ENCODE peak calls at places on chromosomes 6 and 20, in six cellular contexts. U is A549, H is GM12878, W is IMR-90, B is HepG2, X is K562. D is an unnamed sample.

GRCh38 chr20:17614812-17615644 is 45.2 kb downstream of the DSTN start:
- DNase-seq in X (no peak), U (no peak), W (no peak), H (no peak), B (no peak), D (no peak)

GRCh38 chr6:87104657-87105056 is 9.8 kb upstream of the CGA start:
- DNase-seq in U (no peak), W (no peak), H (no peak), X (no peak), B (no peak), D (no peak)

GRCh38 chr6:133289733-133290306 is 48.7 kb downstream of the EYA4 start:
- DNase-seq in W (no peak), B (no peak), H (no peak), U (no peak), X (no peak), D (no peak)

GRCh38 chr20:33908351-33908750 is 85.4 kb upstream of the RALY start:
- DNase-seq in U (no peak), X (no peak), H (no peak), W (peak; percentile 28), B (no peak), D (no peak)

GRCh38 chr6:37324131-37325033 is 29.4 kb upstream of the RNF8 start:
- DNase-seq in B (no peak), H (no peak), W (peak; percentile 70), X (no peak), U (no peak), D (no peak)

GRCh38 chr6:101083533-101084172 is 202.5 kb upstream of the ASCC3 start:
- DNase-seq in U (peak; percentile 90), W (peak; percentile 79), X (no peak), H (no peak), B (peak; percentile 9), D (no peak)

GRCh38 chr6:14316911-14317535 is 199.5 kb downstream of the CD83 start:
- DNase-seq in W (no peak), U (no peak), H (no peak), X (no peak), B (no peak), D (no peak)

GRCh38 chr6:113813207-113813606 is 43.9 kb upstream of the MARCKS start:
- DNase-seq in H (no peak), X (no peak), U (no peak), W (peak; percentile 86), B (no peak), D (no peak)

GRCh38 chr20:3889489-3890409 is 562 bp downstream of the PANK2 start:
- DNase-seq in W (no peak), X (peak; percentile 69), B (peak; percentile 33), U (peak; percentile 37), H (no peak), D (no peak)

GRCh38 chr20:50536333-50536732 is 26.1 kb downstream of the PTPN1 start:
- DNase-seq in X (no peak), B (no peak), H (no peak), W (no peak), U (no peak), D (no peak)

GRCh38 chr6:155188707-155189496 is 74.9 kb upstream of the CLDN20 start:
- DNase-seq in B (peak; percentile 27), W (peak; percentile 100), U (no peak), X (no peak), H (no peak), D (no peak)

GRCh38 chr6:152975204-152975915 is 7.5 kb downstream of the FBXO5 start:
- DNase-seq in U (no peak), X (no peak), B (no peak), W (no peak), H (no peak), D (no peak)

GRCh38 chr6:106658469-106658868 is 29.1 kb downstream of the QRSL1 start:
- DNase-seq in B (no peak), H (no peak), U (peak; percentile 10), X (no peak), W (peak; percentile 5), D (no peak)

GRCh38 chr20:10047427-10047826 is 12.6 kb downstream of the ANKEF1 start:
- DNase-seq in B (peak; percentile 39), X (peak; percentile 16), W (peak; percentile 1), U (peak; percentile 53), H (no peak), D (peak; percentile 33)

GRCh38 chr6:133314951-133315350 is 73.8 kb downstream of the EYA4 start:
- DNase-seq in H (no peak), W (no peak), X (no peak), U (no peak), B (no peak), D (no peak)

GRCh38 chr20:34302312-34302722 is 838 bp downstream of the AHCY start:
- DNase-seq in X (peak; percentile 35), H (no peak), U (no peak), W (peak; percentile 47), B (peak; percentile 39), D (peak; percentile 12)

GRCh38 chr6:136822051-136822378 is 377 bp upstream of the PEX7 start:
- DNase-seq in H (no peak), X (no peak), U (no peak), W (peak; percentile 62), B (no peak), D (peak; percentile 14)

GRCh38 chr20:21136015-21136732 is 10.3 kb downstream of the KIZ start:
- DNase-seq in B (no peak), X (no peak), W (no peak), U (no peak), H (no peak), D (no peak)

GRCh38 chr20:43737925-43738324 is 11.1 kb upstream of the GTSF1L start:
- DNase-seq in X (no peak), W (no peak), H (no peak), U (no peak), B (no peak), D (no peak)

GRCh38 chr6:37536462-37537225 is 37.0 kb upstream of the CCDC167 start:
- DNase-seq in X (no peak), U (no peak), W (no peak), B (no peak), H (no peak), D (no peak)

GRCh38 chr6:16239798-16240123 is 1.4 kb downstream of the GMPR start:
- DNase-seq in U (peak; percentile 19), H (no peak), B (peak; percentile 40), W (peak; percentile 49), X (no peak), D (no peak)

GRCh38 chr20:20594171-20594530 is 118.3 kb downstream of the RALGAPA2 start:
- DNase-seq in B (peak; percentile 39), H (no peak), W (peak; percentile 50), U (peak; percentile 42), X (peak; percentile 9), D (no peak)

GRCh38 chr6:14211596-14211961 is 94.0 kb downstream of the CD83 start:
- DNase-seq in X (peak; percentile 66), U (no peak), H (no peak), W (peak; percentile 37), B (peak; percentile 12), D (peak; percentile 31)

GRCh38 chr20:49052334-49052733 is 6.2 kb downstream of the CSE1L start:
- DNase-seq in B (peak; percentile 81), U (peak; percentile 10), X (no peak), W (peak; percentile 27), H (no peak), D (no peak)

GRCh38 chr6:46090115-46091079 is 39.4 kb upstream of the ENPP4 start:
- DNase-seq in U (peak; percentile 33), H (peak; percentile 17), X (peak; percentile 65), B (peak; percentile 50), W (peak; percentile 34), D (peak; percentile 72)

GRCh38 chr20:8721098-8721497 is 347.8 kb upstream of the PLCB4 start:
- DNase-seq in U (peak; percentile 64), H (peak; percentile 7), B (peak; percentile 71), W (peak; percentile 67), X (peak; percentile 30), D (peak; percentile 48)

GRCh38 chr6:43639984-43640800 is 4.6 kb downstream of the MAD2L1BP start:
- DNase-seq in X (peak; percentile 83), W (no peak), B (no peak), U (no peak), H (no peak), D (no peak)

GRCh38 chr20:59584278-59584925 is 19.9 kb upstream of the PHACTR3 start:
- DNase-seq in H (no peak), W (no peak), X (no peak), B (no peak), U (no peak), D (no peak)

GRCh38 chr6:10719386-10720228 is 3.3 kb upstream of the TMEM14C start:
- DNase-seq in W (no peak), X (no peak), H (no peak), U (no peak), B (peak; percentile 72), D (no peak)

GRCh38 chr6:50965495-50965894 is 146.8 kb downstream of the TFAP2B start:
- DNase-seq in U (no peak), W (no peak), X (no peak), H (no peak), B (no peak), D (no peak)

GRCh38 chr20:32580970-32581838 is 3.9 kb downstream of the NOL4L start:
- DNase-seq in U (no peak), H (no peak), B (peak; percentile 47), X (peak; percentile 93), W (no peak), D (no peak)

GRCh38 chr20:10674684-10675455 is 1.1 kb upstream of the JAG1 start:
- DNase-seq in W (peak; percentile 66), U (peak; percentile 89), X (peak; percentile 42), H (no peak), B (peak; percentile 84), D (peak; percentile 82)

GRCh38 chr6:135183532-135184440 is 2.7 kb downstream of the MYB start:
- DNase-seq in H (no peak), B (peak; percentile 55), W (peak; percentile 28), X (peak; percentile 96), U (peak; percentile 64), D (peak; percentile 72)

GRCh38 chr20:54350415-54350814 is 125.0 kb upstream of the DOK5 start:
- DNase-seq in X (no peak), W (peak; percentile 7), H (no peak), U (no peak), B (no peak), D (no peak)
- TF ChIP-seq BHLHE40 in X (no peak), W (no peak), H (no peak), U (no peak), B (no peak), D (no peak)

GRCh38 chr6:27830212-27830664 is 82.0 kb downstream of the OR2B2 start:
- DNase-seq in H (no peak), U (no peak), X (no peak), W (no peak), B (no peak), D (no peak)

GRCh38 chr6:27829453-27830211 is 82.6 kb downstream of the OR2B2 start:
- DNase-seq in B (peak; percentile 32), U (no peak), W (peak; percentile 45), H (no peak), X (peak; percentile 39), D (no peak)

GRCh38 chr6:27825025-27825823 is 87.0 kb downstream of the OR2B2 start:
- DNase-seq in W (no peak), B (no peak), X (peak; percentile 12), U (no peak), H (no peak), D (no peak)
- TF ChIP-seq BHLHE40 in W (no peak), B (no peak), X (no peak), U (no peak), H (no peak), D (no peak)

GRCh38 chr6:110703906-110704594 is 111.2 kb downstream of the CDK19 start:
- DNase-seq in H (no peak), X (no peak), B (peak; percentile 90), U (no peak), W (no peak), D (no peak)
- TF ChIP-seq BHLHE40 in H (no peak), X (no peak), B (no peak), U (no peak), W (no peak), D (no peak)

GRCh38 chr6:27188206-27188884 is 59.2 kb upstream of the PRSS16 start:
- DNase-seq in W (peak; percentile 84), X (peak; percentile 89), U (peak; percentile 58), H (peak; percentile 55), B (peak; percentile 6), D (peak; percentile 68)
- TF ChIP-seq BHLHE40 in W (peak; percentile 34), X (peak; percentile 56), U (no peak), H (no peak), B (no peak), D (no peak)